ENCODE peak calls at places on chromosomes 1 and 21, in five cellular contexts. I, K, X, Y and R are unnamed samples.

GRCh38 chr1:14173598-14173997 is 424.9 kb upstream of the KAZN start:
- DNase-seq in X (no peak), I (no peak), Y (no peak), K (peak; percentile 36), R (no peak)

GRCh38 chr1:2046225-2046917 is 3.8 kb upstream of the PRKCZ start:
- DNase-seq in X (peak; percentile 51), I (peak; percentile 78), K (peak; percentile 32), Y (peak; percentile 90), R (peak; percentile 52)

GRCh38 chr1:213303286-213303685 is 252.2 kb downstream of the RPS6KC1 start:
- DNase-seq in X (no peak), I (no peak), K (no peak), Y (no peak), R (no peak)

GRCh38 chr1:147246910-147247655 is 4.6 kb downstream of the CHD1L start:
- DNase-seq in Y (no peak), I (peak; percentile 54), K (no peak), X (no peak), R (no peak)

GRCh38 chr1:23132033-23132432 is 36.6 kb downstream of the LUZP1 start:
- DNase-seq in K (no peak), X (no peak), I (no peak), Y (no peak), R (no peak)

GRCh38 chr1:155834296-155834926 is 22.6 kb downstream of the GON4L start:
- DNase-seq in I (no peak), Y (no peak), X (no peak), K (no peak), R (no peak)

GRCh38 chr1:235073331-235073967 is 55.2 kb downstream of the TOMM20 start:
- DNase-seq in Y (peak; percentile 93), I (peak; percentile 94), K (no peak), X (peak; percentile 95), R (no peak)

GRCh38 chr1:94648225-94649007 is 106.9 kb upstream of the F3 start:
- DNase-seq in X (peak; percentile 85), Y (peak; percentile 68), I (no peak), K (peak; percentile 86), R (no peak)

GRCh38 chr1:65072845-65073244 is 75.2 kb upstream of the AK4 start:
- DNase-seq in K (no peak), X (no peak), I (no peak), Y (peak; percentile 40), R (no peak)

GRCh38 chr1:26291433-26291832 is 11.5 kb downstream of the SH3BGRL3 start:
- DNase-seq in K (no peak), I (no peak), Y (no peak), X (no peak), R (no peak)

GRCh38 chr1:94299627-94300552 is 62.5 kb upstream of the ARHGAP29 start:
- DNase-seq in K (no peak), I (peak; percentile 65), X (no peak), Y (no peak), R (no peak)

GRCh38 chr1:3419415-3420204 is 34.9 kb upstream of the ARHGEF16 start:
- DNase-seq in I (no peak), X (no peak), K (no peak), Y (peak; percentile 68), R (no peak)

GRCh38 chr1:67716800-67717199 is 31.8 kb downstream of the GADD45A start:
- DNase-seq in X (peak; percentile 84), Y (no peak), K (no peak), I (no peak), R (no peak)

GRCh38 chr21:42213082-42213774 is 5.7 kb upstream of the ABCG1 start:
- DNase-seq in I (peak; percentile 13), Y (peak; percentile 15), K (no peak), X (no peak), R (no peak)

GRCh38 chr1:200206340-200206739 is 178.8 kb downstream of the NR5A2 start:
- DNase-seq in K (no peak), Y (no peak), X (no peak), I (no peak), R (no peak)

GRCh38 chr1:147618077-147618569 is 52.2 kb downstream of the ACP6 start:
- DNase-seq in K (no peak), Y (no peak), X (no peak), I (no peak), R (no peak)

GRCh38 chr1:24122776-24123175 is 10.8 kb upstream of the MYOM3 start:
- DNase-seq in Y (no peak), K (no peak), I (no peak), X (no peak), R (no peak)

GRCh38 chr1:44924835-44925464 is 61.4 kb downstream of the EIF2B3 start:
- DNase-seq in I (no peak), X (no peak), Y (no peak), K (no peak), R (no peak)

GRCh38 chr1:218537131-218537904 is 192.2 kb downstream of the TGFB2 start:
- DNase-seq in X (no peak), K (no peak), I (no peak), Y (no peak), R (no peak)

GRCh38 chr1:151811181-151811580 is 6.0 kb upstream of the LINGO4 start:
- DNase-seq in Y (no peak), I (no peak), K (no peak), X (no peak), R (no peak)

GRCh38 chr1:183989078-183989577 is 48.4 kb downstream of the COLGALT2 start:
- DNase-seq in I (peak; percentile 22), Y (no peak), K (no peak), X (no peak), R (peak; percentile 39)

GRCh38 chr1:235954306-235955283 is 87.9 kb upstream of the LYST start:
- DNase-seq in I (peak; percentile 70), Y (no peak), X (no peak), K (no peak), R (no peak)

GRCh38 chr1:201792534-201793305 is 36.2 kb upstream of the IPO9 start:
- DNase-seq in Y (peak; percentile 81), K (peak; percentile 87), X (peak; percentile 71), I (peak; percentile 72), R (peak; percentile 79)

GRCh38 chr1:119912963-119913362 is 16.6 kb upstream of the ADAM30 start:
- DNase-seq in X (no peak), Y (no peak), I (no peak), K (no peak), R (no peak)

GRCh38 chr1:68791800-68792199 is 294.9 kb upstream of the DEPDC1 start:
- DNase-seq in I (no peak), X (no peak), Y (no peak), K (no peak), R (no peak)

GRCh38 chr1:67979532-67979931 is 70.9 kb downstream of the DIRAS3 start:
- DNase-seq in K (no peak), X (no peak), I (no peak), Y (no peak), R (no peak)

GRCh38 chr1:39850606-39851216 is 32.6 kb downstream of the TRIT1 start:
- DNase-seq in I (no peak), X (peak; percentile 85), K (no peak), Y (no peak), R (no peak)

GRCh38 chr1:1001057-1001630 is 1.2 kb upstream of the HES4 start:
- DNase-seq in I (no peak), K (no peak), Y (no peak), X (no peak), R (peak; percentile 63)

GRCh38 chr1:81974883-81975555 is 174.3 kb downstream of the ADGRL2 start:
- DNase-seq in I (no peak), K (no peak), Y (no peak), X (no peak), R (no peak)

GRCh38 chr1:59985901-59986735 is 59.5 kb upstream of the CYP2J2 start:
- DNase-seq in I (no peak), Y (no peak), X (no peak), K (no peak), R (no peak)

GRCh38 chr21:36908260-36908908 is 58.1 kb downstream of the HLCS start:
- DNase-seq in I (no peak), K (no peak), X (no peak), Y (no peak), R (no peak)

GRCh38 chr1:69403911-69404310 is 163.8 kb upstream of the LRRC7 start:
- DNase-seq in K (no peak), X (no peak), I (no peak), Y (no peak), R (no peak)

GRCh38 chr1:51842255-51842654 is 36.3 kb downstream of the NRDC start:
- DNase-seq in X (no peak), I (no peak), Y (no peak), K (no peak), R (no peak)

GRCh38 chr21:34336756-34337391 is 26.9 kb upstream of the KCNE2 start:
- DNase-seq in Y (peak; percentile 32), I (no peak), K (no peak), X (no peak), R (no peak)

GRCh38 chr1:25023190-25023578 is 93.1 kb upstream of the RUNX3 start:
- DNase-seq in I (no peak), Y (no peak), K (no peak), X (no peak), R (no peak)

GRCh38 chr1:101200513-101200912 is 36.3 kb upstream of the S1PR1 start:
- DNase-seq in I (no peak), X (no peak), K (no peak), Y (no peak), R (no peak)

GRCh38 chr1:150364231-150365003 is 470 bp downstream of the RPRD2 start:
- DNase-seq in Y (peak; percentile 84), X (peak; percentile 70), I (peak; percentile 83), K (peak; percentile 62), R (peak; percentile 79)
- TF ChIP-seq POLR2A in Y (no peak), X (peak; percentile 59), I (peak; percentile 40), K (no peak), R (no peak)

GRCh38 chr1:172180886-172181285 is 239.6 kb upstream of the C1orf105 start:
- DNase-seq in Y (peak; percentile 42), I (peak; percentile 29), K (peak; percentile 31), X (peak; percentile 5), R (peak; percentile 68)
- TF ChIP-seq POLR2A in Y (no peak), I (no peak), K (no peak), X (no peak), R (no peak)

GRCh38 chr1:11790880-11791715 is 14.7 kb downstream of the MTHFR start:
- DNase-seq in Y (peak; percentile 92), K (peak; percentile 94), I (peak; percentile 95), X (peak; percentile 83), R (peak; percentile 95)
- TF ChIP-seq POLR2A in Y (no peak), K (peak; percentile 61), I (peak; percentile 64), X (peak; percentile 72), R (peak; percentile 64)

DNA sequence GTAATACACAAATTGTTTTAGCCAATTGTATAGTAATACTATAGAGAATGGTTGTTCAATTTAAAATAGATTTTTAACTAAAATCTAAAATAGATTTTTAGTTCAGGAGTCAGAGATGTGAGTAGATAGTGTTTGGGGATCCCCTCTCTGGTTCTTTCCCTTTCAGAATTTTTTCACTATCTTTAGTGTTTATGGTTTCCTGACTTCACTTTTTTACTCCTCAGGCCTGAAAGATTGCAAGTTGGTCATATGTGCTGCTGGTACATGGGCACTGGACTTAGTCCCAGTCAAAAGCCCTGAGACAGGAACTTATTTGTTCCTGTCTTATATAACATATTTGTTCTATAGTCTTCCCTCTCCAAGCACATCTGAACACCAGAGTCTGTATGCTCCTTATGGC is 96.8 kb upstream of the ATP1B1 start:
- DNase-seq in I (no peak), K (no peak), X (no peak), Y (no peak), R (no peak)
- TF ChIP-seq POLR2A in I (no peak), K (no peak), X (no peak), Y (no peak), R (no peak)